ENCODE peak calls at places on chromosomes 1 and 21, in eight cellular contexts. J is mesenchymal stem cell; Y is naive thymus-derived CD4-positive, alpha-beta T cell; H is endodermal cell; L is brain microvascular endothelial cell; B is HL-60; K is Panc1; E is Peyer's patch. W is an unnamed sample.

GRCh38 chr21:44377201-44377921 is 23.9 kb downstream of the TRPM2 start:
- DNase-seq in J (no peak), Y (peak; percentile 16), H (peak; percentile 72), L (no peak), B (no peak), K (no peak), E (no peak), W (no peak)

GRCh38 chr1:43935711-43936427 is 2.3 kb downstream of the ARTN start:
- DNase-seq in J (no peak), Y (no peak), H (peak; percentile 86), L (no peak), B (no peak), K (no peak), E (no peak), W (peak; percentile 72)

GRCh38 chr1:229640455-229640854 is 14.4 kb downstream of the URB2 start:
- DNase-seq in J (no peak), Y (no peak), H (no peak), L (no peak), B (no peak), K (no peak), E (no peak), W (no peak)

GRCh38 chr1:103561612-103562395 is 9.6 kb upstream of the AMY2B start:
- DNase-seq in J (peak; percentile 22), Y (no peak), H (no peak), L (no peak), B (peak; percentile 74), K (no peak), E (no peak), W (no peak)

GRCh38 chr1:6385673-6386191 is 7.8 kb downstream of the ACOT7 start:
- DNase-seq in J (peak; percentile 77), Y (no peak), H (peak; percentile 94), L (peak; percentile 74), B (no peak), K (peak; percentile 56), E (no peak), W (no peak)

GRCh38 chr1:153818876-153819275 is 43.7 kb downstream of the SLC27A3 start:
- DNase-seq in J (no peak), Y (no peak), H (no peak), L (no peak), B (no peak), K (no peak), E (no peak), W (no peak)

GRCh38 chr1:25031601-25031965 is 101.5 kb upstream of the RUNX3 start:
- DNase-seq in J (no peak), Y (peak; percentile 60), H (no peak), L (peak; percentile 21), B (no peak), K (no peak), E (no peak), W (no peak)

GRCh38 chr1:8456991-8457390 is 139.1 kb downstream of the SLC45A1 start:
- DNase-seq in J (no peak), Y (no peak), H (no peak), L (no peak), B (no peak), K (no peak), E (no peak), W (no peak)

GRCh38 chr1:67618285-67619018 is 66.5 kb upstream of the GADD45A start:
- DNase-seq in J (peak; percentile 71), Y (no peak), H (no peak), L (peak; percentile 94), B (no peak), K (peak; percentile 58), E (no peak), W (peak; percentile 60)

GRCh38 chr1:97006044-97006676 is 284.6 kb downstream of the PTBP2 start:
- DNase-seq in J (peak; percentile 23), Y (no peak), H (no peak), L (peak; percentile 92), B (no peak), K (no peak), E (no peak), W (peak; percentile 15)

GRCh38 chr1:59714219-59714618 is 100.5 kb upstream of the HOOK1 start:
- DNase-seq in J (no peak), Y (no peak), H (no peak), L (no peak), B (no peak), K (no peak), E (no peak), W (no peak)

GRCh38 chr1:33010946-33011731 is 25.5 kb downstream of the AK2 start:
- DNase-seq in J (peak; percentile 50), Y (no peak), H (no peak), L (no peak), B (no peak), K (no peak), E (no peak), W (peak; percentile 75)

GRCh38 chr1:17881761-17882160 is 126.6 kb downstream of the ACTL8 start:
- DNase-seq in J (no peak), Y (no peak), H (peak; percentile 47), L (no peak), B (no peak), K (no peak), E (no peak), W (no peak)

GRCh38 chr1:78009836-78010235 is 5.1 kb downstream of the DNAJB4 start:
- DNase-seq in J (peak; percentile 17), Y (no peak), H (no peak), L (no peak), B (no peak), K (no peak), E (no peak), W (no peak)

GRCh38 chr1:66302810-66303209 is 231.1 kb upstream of the SGIP1 start:
- DNase-seq in J (no peak), Y (no peak), H (no peak), L (no peak), B (no peak), K (no peak), E (no peak), W (no peak)

GRCh38 chr1:243510928-243511327 is 255.1 kb downstream of the SDCCAG8 start:
- DNase-seq in J (no peak), Y (no peak), H (no peak), L (no peak), B (no peak), K (no peak), E (no peak), W (no peak)

DNA sequence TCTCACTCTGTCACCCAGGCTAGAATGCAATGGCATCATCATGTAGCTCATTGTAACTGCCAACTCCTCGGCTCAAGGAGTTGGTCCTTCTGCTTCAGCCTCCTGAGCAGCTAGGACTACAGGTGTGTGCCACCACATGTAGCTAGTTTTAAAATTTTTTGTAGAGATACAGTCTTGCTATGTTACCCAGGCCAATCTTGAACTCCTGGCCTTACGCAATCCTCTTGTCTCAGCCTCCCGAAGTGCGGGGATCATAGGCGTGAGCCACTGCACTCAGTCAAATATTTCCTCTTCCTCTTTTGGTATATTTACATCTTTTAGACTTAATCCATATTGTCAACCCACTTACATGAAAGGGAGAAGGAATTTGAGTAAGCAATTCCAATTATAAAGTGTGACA is 121.1 kb downstream of the EVI5 start:
- DNase-seq in J (no peak), Y (no peak), H (no peak), L (no peak), B (peak; percentile 38), K (no peak), E (no peak), W (no peak)
- H3K27ac ChIP-seq in J (no peak overlapping the region), Y (no peak overlapping the region), H (no peak overlapping the region), L (no peak overlapping the region), B (no peak overlapping the region), K (no peak overlapping the region), E (no peak overlapping the region), W (no peak overlapping the region)

GRCh38 chr1:119112244-119112643 is 28.2 kb downstream of the WARS2 start:
- DNase-seq in J (no peak), Y (no peak), H (no peak), L (no peak), B (no peak), K (no peak), E (no peak), W (no peak)

GRCh38 chr1:119112791-119113190 is 27.7 kb downstream of the WARS2 start:
- DNase-seq in J (no peak), Y (no peak), H (no peak), L (no peak), B (no peak), K (no peak), E (no peak), W (no peak)

GRCh38 chr1:119116725-119117124 is 23.7 kb downstream of the WARS2 start:
- DNase-seq in J (peak; percentile 23), Y (no peak), H (peak; percentile 57), L (no peak), B (no peak), K (no peak), E (no peak), W (no peak)

DNA sequence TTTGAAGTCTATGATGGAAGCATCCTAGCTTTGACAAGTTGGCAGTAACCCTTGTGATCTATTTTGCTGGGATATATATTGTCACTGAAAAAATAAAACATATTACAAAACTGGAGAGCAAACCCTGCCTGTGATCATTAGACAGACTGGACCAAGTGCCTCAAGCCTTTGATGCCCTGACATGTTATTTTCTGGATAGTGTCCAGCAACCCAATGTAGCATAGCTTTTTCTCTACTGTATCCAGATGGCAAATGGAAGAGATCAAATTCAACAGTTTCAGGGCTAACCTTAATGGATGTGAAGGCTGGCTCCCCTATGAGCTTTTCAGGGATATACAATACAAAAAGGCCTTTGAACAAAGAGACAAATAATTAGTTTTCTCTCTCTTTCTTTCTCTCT is 25.2 kb downstream of the WARS2 start:
- DNase-seq in J (no peak), Y (no peak), H (no peak), L (no peak), B (no peak), K (no peak), E (no peak), W (no peak)
- H3K27ac ChIP-seq in J (no peak overlapping the region), Y (no peak overlapping the region), H (no peak overlapping the region), L (no peak overlapping the region), B (no peak overlapping the region), K (no peak overlapping the region), E (no peak overlapping the region), W (no peak overlapping the region)

GRCh38 chr1:11799099-11799498 is 6.7 kb downstream of the MTHFR start:
- DNase-seq in J (no peak), Y (no peak), H (no peak), L (no peak), B (no peak), K (no peak), E (no peak), W (no peak)
- H3K27ac ChIP-seq in J (no peak overlapping the region), Y (no peak overlapping the region), H (no peak overlapping the region), L (no peak overlapping the region), B (no peak overlapping the region), K (no peak overlapping the region), E (no peak overlapping the region), W (no peak overlapping the region)

GRCh38 chr1:213164561-213164960 is 113.5 kb downstream of the RPS6KC1 start:
- DNase-seq in J (no peak), Y (no peak), H (no peak), L (no peak), B (no peak), K (no peak), E (no peak), W (no peak)
- H3K27ac ChIP-seq in J (no peak overlapping the region), Y (no peak overlapping the region), H (no peak overlapping the region), L (no peak overlapping the region), B (no peak overlapping the region), K (no peak overlapping the region), E (no peak overlapping the region), W (no peak overlapping the region)

W was measured in body of pancreas.